ENCODE peak calls at places on chromosomes 13 and 19, in seven cellular contexts. F is uterus, A is body of pancreas, Q is heart left ventricle, J is mucosa of descending colon, M is HCT116, O is PC-3. I is an unnamed sample.

GRCh38 chr19:3366104-3366760 is at the start of gene NFIC:
- DNase-seq in F (peak), A (peak), Q (peak), J (peak), M (peak), O (peak), I (peak)

GRCh38 chr13:41905600-41906254 is 55.2 kb downstream of the VWA8 start:
- DNase-seq in F (no peak), A (no peak), Q (no peak), J (no peak), M (peak), O (peak), I (no peak)

GRCh38 chr13:75359266-75359665 is 122.7 kb downstream of the TBC1D4 start:
- DNase-seq in F (no peak), A (no peak), Q (no peak), J (no peak), M (peak), O (peak), I (no peak)

GRCh38 chr13:38419312-38419873 is 69.7 kb downstream of the UFM1 start:
- DNase-seq in F (no peak), A (no peak), Q (no peak), J (no peak), M (no peak), O (no peak), I (no peak)

GRCh38 chr13:75960538-75960994 is 324.4 kb downstream of the LMO7 start:
- DNase-seq in F (no peak), A (no peak), Q (no peak), J (no peak), M (no peak), O (no peak), I (no peak)

GRCh38 chr13:44313674-44314073 is 60.0 kb upstream of the SERP2 start:
- DNase-seq in F (no peak), A (no peak), Q (no peak), J (no peak), M (peak), O (peak), I (no peak)

GRCh38 chr13:26590379-26590778 is 32.9 kb downstream of the WASF3 start:
- DNase-seq in F (no peak), A (no peak), Q (no peak), J (no peak), M (no peak), O (no peak), I (no peak)

GRCh38 chr13:40063743-40064142 is 408.3 kb downstream of the COG6 start:
- DNase-seq in F (no peak), A (peak), Q (no peak), J (no peak), M (no peak), O (peak), I (no peak)

GRCh38 chr13:29844441-29844840 is 6.0 kb downstream of the UBL3 start:
- DNase-seq in F (no peak), A (no peak), Q (no peak), J (no peak), M (no peak), O (no peak), I (no peak)

GRCh38 chr19:4993683-4994082 is 24.8 kb downstream of the KDM4B start:
- DNase-seq in F (no peak), A (no peak), Q (no peak), J (no peak), M (no peak), O (peak), I (no peak)

GRCh38 chr13:88022826-88023225 is 351.7 kb downstream of the SLITRK5 start:
- DNase-seq in F (no peak), A (no peak), Q (no peak), J (no peak), M (no peak), O (no peak), I (no peak)

GRCh38 chr13:28171266-28171665 is 32.9 kb downstream of the PAN3 start:
- DNase-seq in F (no peak), A (no peak), Q (no peak), J (no peak), M (no peak), O (no peak), I (no peak)

GRCh38 chr13:88623150-88623549 is 952.0 kb downstream of the SLITRK5 start:
- DNase-seq in F (no peak), A (no peak), Q (no peak), J (no peak), M (no peak), O (no peak), I (no peak)

GRCh38 chr19:41323023-41323422 is 13.1 kb downstream of the CCDC97 start:
- DNase-seq in F (peak), A (no peak), Q (peak), J (no peak), M (no peak), O (no peak), I (no peak)
- H3K4me3 ChIP-seq in F (no peak), A (no peak), Q (no peak), J (no peak), M (no peak), O (no peak), I (no peak)

DNA sequence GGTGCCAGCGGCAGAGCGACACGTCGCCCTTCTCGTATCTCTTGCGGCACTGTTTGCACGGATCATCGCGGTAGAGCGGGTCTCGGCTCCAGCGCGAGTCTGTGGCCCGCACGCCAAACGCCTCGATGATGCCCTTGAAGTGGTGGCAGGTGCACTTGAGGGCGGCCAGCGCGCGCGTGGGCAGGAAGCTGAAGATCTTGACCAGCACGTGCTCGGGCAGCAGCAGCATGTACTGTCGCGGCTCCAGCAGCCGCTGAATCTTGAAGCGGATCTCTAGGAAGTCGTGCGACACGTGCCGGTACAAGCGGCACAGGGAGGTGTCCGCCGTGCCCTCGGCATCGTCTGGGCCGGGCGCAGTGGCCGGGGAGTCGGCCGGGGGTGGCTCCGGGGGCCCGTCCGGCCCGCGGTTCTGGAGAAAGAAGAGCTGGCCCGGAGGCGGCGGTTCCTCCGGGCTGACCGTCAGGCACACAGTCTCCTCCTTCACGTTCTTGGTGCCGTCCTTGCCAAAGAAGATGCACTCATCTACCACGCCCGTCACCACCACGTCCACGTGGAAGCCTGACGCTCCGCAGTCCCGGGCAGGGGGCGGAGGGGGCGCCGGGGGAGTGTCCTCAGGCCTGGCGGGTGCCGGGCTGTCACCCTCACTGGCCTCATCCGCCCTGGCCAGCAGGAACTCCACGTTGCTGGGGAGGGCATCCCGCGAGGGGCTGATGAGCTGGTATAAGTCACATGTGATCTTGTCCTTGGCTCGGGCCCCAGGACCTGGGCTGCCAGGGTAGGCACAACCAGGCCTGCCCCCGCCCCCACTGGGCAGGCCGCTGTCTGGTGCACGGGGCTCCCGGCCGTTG is 18.6 kb downstream of the FBXO46 start:
- DNase-seq in F (no peak), A (no peak), Q (peak), J (peak), M (no peak), O (no peak), I (no peak)
- H3K4me3 ChIP-seq in F (no peak), A (no peak), Q (no peak), J (no peak), M (no peak), O (no peak), I (no peak)

GRCh38 chr19:10566658-10567410 is 1.0 kb upstream of the KRI1 start:
- DNase-seq in F (no peak), A (peak), Q (no peak), J (peak), M (no peak), O (no peak), I (no peak)

GRCh38 chr19:10568826-10569651 is at the start of gene CDKN2D:
- DNase-seq in F (peak), A (peak), Q (peak), J (peak), M (peak), O (peak), I (peak)

GRCh38 chr19:10566408-10566657 is 523 bp upstream of the KRI1 start:
- DNase-seq in F (no peak), A (no peak), Q (no peak), J (no peak), M (no peak), O (no peak), I (no peak)

GRCh38 chr19:10568444-10568825 is 344 bp downstream of the CDKN2D start:
- DNase-seq in F (no peak), A (peak), Q (no peak), J (peak), M (no peak), O (peak), I (no peak)

DNA sequence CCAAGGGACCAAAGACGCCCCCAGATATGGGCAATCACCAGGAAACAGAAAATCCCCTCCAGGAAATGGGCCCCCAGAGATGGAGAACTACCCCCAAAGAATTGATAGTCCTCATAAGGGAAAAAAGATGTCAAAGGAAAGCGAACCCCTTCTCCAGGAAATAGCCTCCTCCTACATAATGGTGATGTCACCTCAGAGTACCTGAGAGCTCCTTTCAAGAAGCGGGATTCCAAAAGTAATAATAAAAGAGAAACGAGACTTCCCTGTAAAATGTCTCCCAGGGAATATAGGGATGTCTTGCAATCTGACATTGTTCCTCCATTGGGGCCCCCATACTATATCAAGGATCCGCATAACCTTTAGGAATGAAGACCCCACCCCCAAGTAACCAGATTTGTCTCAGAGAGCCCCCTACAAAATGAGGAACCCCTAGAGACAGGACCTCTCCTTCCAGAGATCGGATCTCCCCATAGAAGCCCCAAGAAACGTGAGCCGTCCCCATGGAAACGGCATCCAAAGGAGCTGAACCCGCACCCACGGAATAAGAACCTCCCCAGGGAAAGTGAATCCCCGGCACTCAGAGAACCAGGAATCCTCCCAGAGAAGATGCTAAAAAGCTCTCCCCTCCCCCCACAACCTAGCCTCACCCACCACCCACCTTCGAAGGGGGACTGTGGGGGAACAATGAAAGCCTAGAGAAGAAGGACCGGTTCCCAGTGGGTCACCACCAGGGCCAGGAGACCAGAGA is 909 bp downstream of the CDKN2D start:
- DNase-seq in F (no peak), A (no peak), Q (no peak), J (no peak), M (no peak), O (no peak), I (no peak)
- H3K4me3 ChIP-seq in F (peak), A (peak), Q (peak), J (peak), M (peak), O (peak), I (peak)

DNA sequence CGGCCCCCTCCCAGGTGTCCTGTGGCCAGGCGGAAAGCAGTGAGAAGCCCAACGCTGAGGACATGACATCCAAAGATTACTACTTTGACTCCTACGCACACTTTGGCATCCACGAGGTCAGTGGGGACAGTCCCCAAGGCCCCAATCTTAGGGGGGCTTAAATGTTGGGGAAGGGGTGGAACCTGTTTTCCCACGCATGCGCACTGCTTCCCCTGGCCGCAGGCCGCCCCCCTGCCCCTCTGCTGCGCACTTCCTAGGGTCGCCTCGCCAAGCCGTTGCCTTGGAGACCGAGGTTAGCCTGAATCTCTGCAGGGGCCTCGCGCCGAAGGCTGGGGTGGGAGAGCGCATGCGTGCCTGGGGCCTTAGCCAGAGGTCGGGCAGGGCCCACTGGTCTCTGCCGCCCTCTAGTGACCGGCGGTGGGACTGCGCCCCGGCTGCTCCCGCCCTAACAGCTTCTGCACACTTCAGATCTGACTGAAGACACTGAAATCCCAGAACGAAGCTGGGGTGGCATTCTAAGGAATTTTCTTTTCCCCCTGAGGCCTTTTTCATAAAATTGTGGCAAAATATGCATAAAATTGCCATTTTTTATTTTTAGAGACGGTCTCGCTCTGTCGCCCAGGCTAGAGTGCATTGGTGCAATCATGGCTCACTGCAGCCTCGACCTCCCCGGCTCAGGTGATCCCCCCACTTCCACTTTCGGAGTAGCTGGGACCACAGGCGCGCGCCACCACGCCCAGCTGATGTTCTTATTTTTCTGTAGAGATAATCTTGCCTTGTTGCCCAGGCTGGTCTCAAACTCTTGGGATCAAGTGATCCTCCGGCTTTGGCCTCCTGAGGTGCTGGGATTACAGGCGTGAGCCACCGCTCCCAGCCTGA is 3.6 kb downstream of the PRMT1 start:
- DNase-seq in F (peak), A (peak), Q (peak), J (peak), M (peak), O (peak), I (peak)
- H3K4me3 ChIP-seq in F (peak), A (no peak), Q (peak), J (no peak), M (no peak), O (no peak), I (no peak)

DNA sequence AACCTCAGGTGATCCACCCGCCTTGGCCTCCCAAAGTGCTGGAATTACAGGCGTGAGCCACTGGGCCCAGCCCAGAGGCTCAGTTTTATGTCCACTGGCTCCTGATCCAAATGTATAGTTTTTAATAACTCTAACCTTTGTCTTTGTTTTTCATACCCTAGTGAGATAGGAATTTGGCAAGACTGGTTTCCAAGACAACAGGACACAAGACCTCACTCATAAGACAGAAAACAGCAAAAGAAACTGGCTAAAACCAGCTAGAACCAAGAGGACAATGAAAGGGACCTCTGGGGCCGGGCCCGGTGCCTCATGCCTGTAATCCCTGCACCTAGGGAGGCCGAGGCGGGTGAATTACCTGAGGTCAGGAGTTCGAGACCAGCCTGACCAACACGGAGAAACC is 27.6 kb downstream of the CPT1C start:
- DNase-seq in F (no peak), A (no peak), Q (no peak), J (no peak), M (no peak), O (no peak), I (no peak)
- H3K4me3 ChIP-seq in F (peak), A (no peak), Q (no peak), J (no peak), M (peak), O (no peak), I (no peak)

DNA sequence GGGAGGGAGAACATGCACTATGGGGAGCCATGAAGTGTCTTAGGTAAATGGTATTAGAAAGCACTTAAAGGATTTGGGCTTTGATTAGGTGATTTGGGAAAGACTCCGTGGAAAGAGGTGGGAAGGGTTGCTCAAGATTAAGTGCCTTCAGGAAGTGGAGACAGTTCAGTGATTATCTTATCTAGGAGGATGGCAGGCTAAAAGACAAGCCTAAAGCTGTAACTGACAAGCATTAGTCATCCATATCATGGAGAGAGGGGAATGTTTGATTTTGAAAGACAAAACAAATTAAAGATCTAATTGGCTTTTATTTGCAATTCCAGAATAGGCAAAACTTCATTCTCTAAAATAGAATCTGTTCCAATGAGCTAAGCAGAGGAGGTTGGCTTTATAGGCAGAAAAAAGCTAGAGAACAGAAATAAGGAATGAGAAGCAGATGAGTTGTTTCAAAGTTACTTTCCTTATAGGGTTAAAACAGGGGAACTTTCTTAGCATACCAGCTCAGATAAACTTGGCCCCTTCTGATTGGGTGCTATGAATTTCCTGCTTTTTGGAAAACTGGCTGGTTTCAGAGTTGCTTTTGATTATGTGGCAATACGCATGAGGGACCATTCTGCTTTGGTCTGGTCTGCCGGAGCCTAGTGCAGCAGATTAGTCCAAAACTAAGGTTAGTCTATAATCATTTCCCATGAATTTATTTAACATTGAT is 1.8 kb upstream of the DIAPH3 start:
- DNase-seq in F (no peak), A (peak), Q (no peak), J (no peak), M (no peak), O (no peak), I (no peak)
- H3K4me3 ChIP-seq in F (no peak), A (no peak), Q (no peak), J (no peak), M (no peak), O (no peak), I (no peak)

GRCh38 chr13:112103971-112104872 is 37.3 kb downstream of the SOX1 start:
- DNase-seq in F (no peak), A (no peak), Q (no peak), J (peak), M (no peak), O (no peak), I (no peak)

GRCh38 chr13:112105244-112105681 is 38.3 kb downstream of the SOX1 start:
- DNase-seq in F (no peak), A (no peak), Q (no peak), J (peak), M (no peak), O (no peak), I (no peak)

GRCh38 chr13:112103260-112103843 is 36.4 kb downstream of the SOX1 start:
- DNase-seq in F (no peak), A (no peak), Q (no peak), J (no peak), M (no peak), O (no peak), I (no peak)

GRCh38 chr13:112105884-112106283 is 38.9 kb downstream of the SOX1 start:
- DNase-seq in F (no peak), A (no peak), Q (no peak), J (no peak), M (no peak), O (no peak), I (no peak)

DNA sequence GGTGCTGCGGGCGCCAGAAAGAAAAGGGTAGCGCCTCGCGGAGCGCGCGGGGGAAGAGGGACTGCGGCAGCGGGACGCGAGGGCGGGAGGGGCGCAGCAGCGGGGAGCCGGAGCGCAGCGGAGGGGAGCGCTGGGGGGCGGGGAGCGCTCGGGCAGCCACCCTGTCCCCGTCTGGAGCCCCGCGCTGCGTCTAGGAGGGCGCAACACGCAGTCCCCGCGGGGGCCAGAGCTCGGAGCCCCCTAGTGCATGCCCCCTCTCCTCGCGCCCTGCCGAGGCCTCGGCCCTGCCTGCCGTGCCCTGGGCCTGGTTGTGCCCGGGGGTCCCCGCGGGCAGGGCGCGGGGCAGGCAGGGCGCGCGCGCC is 37.9 kb downstream of the SOX1 start:
- DNase-seq in F (no peak), A (no peak), Q (no peak), J (peak), M (no peak), O (no peak), I (no peak)
- H3K4me3 ChIP-seq in F (no peak), A (no peak), Q (no peak), J (no peak), M (no peak), O (no peak), I (no peak)